ENCODE peak calls at places on chromosomes 7 and 10, in six cellular contexts. P is fibroblast of pulmonary artery, C is HFFc6, N is choroid plexus epithelial cell, T is NCI-H1092, U is substantia nigra. K is an unnamed sample.

GRCh38 chr10:129057856-129058663 is 409.0 kb upstream of the MGMT start:
- DNase-seq in T (no peak), P (no peak), N (no peak), C (no peak), U (no peak), K (no peak)

GRCh38 chr7:75734586-75735047 is 4.1 kb downstream of the HIP1 start:
- DNase-seq in T (no peak), U (no peak), P (no peak), C (peak; percentile 49), N (peak; percentile 92), K (no peak)

GRCh38 chr7:117588352-117588794 is 108.5 kb downstream of the CFTR start:
- DNase-seq in P (peak; percentile 62), U (no peak), N (peak; percentile 77), T (no peak), C (no peak), K (peak; percentile 46)

GRCh38 chr7:151008143-151008510 is 16.2 kb downstream of the ATG9B start:
- DNase-seq in P (peak; percentile 44), N (peak; percentile 13), C (no peak), U (no peak), T (no peak), K (no peak)

GRCh38 chr7:112080441-112080840 is 125.8 kb downstream of the DOCK4 start:
- DNase-seq in C (peak; percentile 74), T (no peak), P (peak; percentile 98), U (no peak), N (peak; percentile 94), K (peak; percentile 97)

GRCh38 chr7:100510437-100511239 is 26.9 kb downstream of the NYAP1 start:
- DNase-seq in P (no peak), T (no peak), N (no peak), U (no peak), C (no peak), K (no peak)

GRCh38 chr10:91652364-91652763 is 19.5 kb upstream of the PPP1R3C start:
- DNase-seq in T (no peak), N (peak; percentile 84), C (peak; percentile 98), P (peak; percentile 83), U (no peak), K (peak; percentile 99)

GRCh38 chr10:79059859-79060379 is 8.8 kb upstream of the ZMIZ1 start:
- DNase-seq in U (peak; percentile 35), T (no peak), C (no peak), P (no peak), N (no peak), K (no peak)

GRCh38 chr7:28528899-28529298 is 116.6 kb downstream of the CREB5 start:
- DNase-seq in U (no peak), T (no peak), C (no peak), N (no peak), P (no peak), K (no peak)

GRCh38 chr7:155206286-155207020 is 91.2 kb upstream of the INSIG1 start:
- DNase-seq in C (peak; percentile 28), P (peak; percentile 92), U (no peak), N (peak; percentile 82), T (no peak), K (peak; percentile 20)

GRCh38 chr10:43037440-43037839 is 39.4 kb upstream of the RET start:
- DNase-seq in U (no peak), N (no peak), T (no peak), C (no peak), P (no peak), K (no peak)

GRCh38 chr7:7970113-7970619 is 1.6 kb downstream of the GLCCI1 start:
- DNase-seq in N (no peak), C (no peak), P (no peak), U (no peak), T (no peak), K (no peak)

GRCh38 chr10:62374862-62375710 is 917 bp downstream of the ZNF365 start:
- DNase-seq in N (peak; percentile 49), U (no peak), P (no peak), T (no peak), C (peak; percentile 41), K (peak; percentile 68)

GRCh38 chr7:130732980-130733865 is 784 bp downstream of the KLF14 start:
- DNase-seq in N (peak; percentile 6), P (no peak), C (no peak), U (no peak), T (peak; percentile 25), K (no peak)

GRCh38 chr7:108134486-108134885 is 4.3 kb upstream of the LAMB4 start:
- DNase-seq in U (no peak), P (no peak), C (no peak), T (no peak), N (no peak), K (no peak)

GRCh38 chr10:125000366-125001312 is 58.7 kb downstream of the ZRANB1 start:
- DNase-seq in U (peak; percentile 53), T (no peak), P (no peak), C (no peak), N (peak; percentile 30), K (peak; percentile 31)

GRCh38 chr10:88865281-88865876 is 13.7 kb upstream of the ANKRD22 start:
- DNase-seq in T (no peak), N (peak; percentile 61), P (peak; percentile 45), C (peak; percentile 29), U (no peak), K (peak; percentile 64)

GRCh38 chr7:100367676-100368613 is 5.3 kb upstream of the PILRA start:
- DNase-seq in T (no peak), U (no peak), N (no peak), P (no peak), C (no peak), K (no peak)

GRCh38 chr7:135745702-135746312 is 2.8 kb downstream of the FAM180A start:
- DNase-seq in T (no peak), U (no peak), P (peak; percentile 95), N (peak; percentile 85), C (peak; percentile 96), K (peak; percentile 78)

GRCh38 chr7:104857458-104858425 is 156.3 kb upstream of the KMT2E start:
- DNase-seq in C (no peak), P (no peak), U (no peak), T (no peak), N (peak; percentile 36), K (no peak)

GRCh38 chr10:107899075-107899474 is 734.6 kb upstream of the SORCS1 start:
- DNase-seq in T (no peak), C (no peak), P (no peak), N (no peak), U (no peak), K (peak; percentile 73)

GRCh38 chr7:94395141-94396041 is 696 bp downstream of the COL1A2 start:
- DNase-seq in C (peak; percentile 79), U (no peak), P (peak; percentile 94), N (peak; percentile 96), T (peak; percentile 63), K (peak; percentile 80)

GRCh38 chr10:53140516-53140915 is 367.9 kb upstream of the MBL2 start:
- DNase-seq in T (no peak), P (peak; percentile 28), C (no peak), N (peak; percentile 7), U (no peak), K (peak; percentile 75)

GRCh38 chr10:35040761-35041501 is 49.2 kb downstream of the CUL2 start:
- DNase-seq in P (peak; percentile 74), U (no peak), T (no peak), N (peak; percentile 65), C (peak; percentile 73), K (peak; percentile 44)